ENCODE peak calls at places on chromosomes 2 and 18, in four cellular contexts. C, M, S and W are unnamed samples.

GRCh38 chr18:63476666-63477065 is at the start of gene SERPINB5:
- DNase-seq in C (peak; percentile 69), M (no peak), S (no peak), W (no peak)

GRCh38 chr2:234292955-234293228 is 204.0 kb downstream of the ARL4C start:
- DNase-seq in S (no peak), C (no peak), M (no peak), W (no peak)

GRCh38 chr2:70994055-70994444 is 623 bp downstream of the TEX261 start:
- DNase-seq in M (no peak), S (no peak), C (no peak), W (no peak)

GRCh38 chr2:65374999-65375398 is 57.4 kb downstream of the SPRED2 start:
- DNase-seq in S (no peak), C (no peak), M (no peak), W (no peak)

GRCh38 chr2:217396165-217396564 is 536.3 kb upstream of the TNP1 start:
- DNase-seq in M (no peak), S (no peak), C (no peak), W (no peak)

GRCh38 chr2:6968319-6969100 is 51.3 kb downstream of the RNF144A start:
- DNase-seq in C (no peak), S (peak; percentile 50), M (peak; percentile 21), W (no peak)

GRCh38 chr2:237724811-237725478 is 73.6 kb upstream of the RBM44 start:
- DNase-seq in S (no peak), M (no peak), C (no peak), W (no peak)

GRCh38 chr2:9944330-9944758 is 7.1 kb upstream of the GRHL1 start:
- DNase-seq in S (no peak), M (peak; percentile 63), C (no peak), W (no peak)

GRCh38 chr18:77151791-77152517 is 19.4 kb upstream of the MBP start:
- DNase-seq in M (no peak), C (no peak), S (no peak), W (no peak)

GRCh38 chr2:3545788-3546478 is 12.2 kb downstream of the RNASEH1 start:
- DNase-seq in C (no peak), M (no peak), S (no peak), W (no peak)

GRCh38 chr18:69216390-69216789 is 184.3 kb upstream of the DOK6 start:
- DNase-seq in S (no peak), M (no peak), C (no peak), W (no peak)

GRCh38 chr2:156124458-156124857 is 208.1 kb downstream of the NR4A2 start:
- DNase-seq in C (no peak), M (no peak), S (no peak), W (no peak)

GRCh38 chr2:66850406-66850805 is 415.5 kb downstream of the MEIS1 start:
- DNase-seq in M (no peak), C (no peak), S (no peak), W (no peak)
- TF ChIP-seq ELF1 in M (no peak), C (no peak), S (no peak), W (no peak)

GRCh38 chr2:1795261-1795828 is 51.0 kb upstream of the PXDN start:
- DNase-seq in S (no peak), M (no peak), C (no peak), W (no peak)

GRCh38 chr2:1793001-1793867 is 48.9 kb upstream of the PXDN start:
- DNase-seq in M (no peak), S (no peak), C (no peak), W (no peak)

GRCh38 chr2:1793868-1794445 is 49.6 kb upstream of the PXDN start:
- DNase-seq in M (no peak), S (no peak), C (no peak), W (no peak)

GRCh38 chr2:1795842-1796580 is 51.7 kb upstream of the PXDN start:
- DNase-seq in C (no peak), M (no peak), S (no peak), W (no peak)

DNA sequence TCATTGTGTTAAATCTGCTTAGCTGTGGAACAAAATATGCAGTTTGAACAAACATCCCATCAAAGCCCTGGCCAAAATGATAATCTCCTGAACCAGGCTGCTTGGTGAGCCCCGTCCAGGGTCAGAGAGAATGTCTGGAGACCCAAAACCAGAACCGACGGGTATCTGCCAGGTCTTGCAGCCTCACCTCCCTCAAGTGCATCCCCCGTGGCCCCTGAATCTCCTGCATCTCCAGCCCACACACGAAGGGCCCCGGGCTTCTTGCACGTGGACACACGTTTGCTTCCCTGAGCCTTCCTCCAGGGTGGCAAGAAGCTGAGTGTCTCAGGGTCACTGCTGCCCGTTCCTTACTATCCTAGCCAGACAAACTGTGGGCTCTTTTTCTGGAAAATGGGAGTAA is 50.5 kb upstream of the PXDN start:
- DNase-seq in S (no peak), C (no peak), M (no peak), W (no peak)
- TF ChIP-seq ELF1 in S (no peak), C (no peak), M (no peak), W (no peak)

GRCh38 chr2:120651818-120652217 is 83.8 kb upstream of the GLI2 start:
- DNase-seq in S (no peak), C (no peak), M (no peak), W (no peak)

GRCh38 chr2:120653871-120654270 is 81.8 kb upstream of the GLI2 start:
- DNase-seq in S (no peak), M (no peak), C (no peak), W (no peak)

GRCh38 chr2:120650022-120650644 is 85.5 kb upstream of the GLI2 start:
- DNase-seq in C (no peak), M (no peak), S (no peak), W (no peak)

GRCh38 chr2:120654383-120655134 is 81.1 kb upstream of the GLI2 start:
- DNase-seq in C (no peak), S (no peak), M (no peak), W (no peak)

DNA sequence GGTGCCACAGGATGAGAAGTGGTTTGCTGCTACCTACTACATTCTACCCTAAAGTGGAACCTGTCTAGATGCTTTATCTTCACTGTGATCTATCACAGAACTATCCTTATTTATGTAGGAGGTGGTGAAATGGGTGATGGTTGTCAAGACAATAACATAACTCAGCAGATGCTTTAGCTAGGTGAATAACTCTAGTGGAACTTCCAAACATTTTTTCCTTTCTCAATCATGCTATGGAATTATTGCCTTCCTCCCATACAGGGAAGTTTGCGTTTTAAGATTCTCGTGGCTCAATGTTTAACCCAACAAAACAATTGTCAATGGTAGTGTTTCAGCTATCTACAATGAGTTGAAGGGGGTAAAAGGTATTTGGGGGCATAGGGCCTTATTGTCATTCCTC is 82.6 kb upstream of the GLI2 start:
- DNase-seq in C (no peak), M (no peak), S (no peak), W (no peak)
- TF ChIP-seq ELF1 in C (no peak), M (no peak), S (no peak), W (no peak)

DNA sequence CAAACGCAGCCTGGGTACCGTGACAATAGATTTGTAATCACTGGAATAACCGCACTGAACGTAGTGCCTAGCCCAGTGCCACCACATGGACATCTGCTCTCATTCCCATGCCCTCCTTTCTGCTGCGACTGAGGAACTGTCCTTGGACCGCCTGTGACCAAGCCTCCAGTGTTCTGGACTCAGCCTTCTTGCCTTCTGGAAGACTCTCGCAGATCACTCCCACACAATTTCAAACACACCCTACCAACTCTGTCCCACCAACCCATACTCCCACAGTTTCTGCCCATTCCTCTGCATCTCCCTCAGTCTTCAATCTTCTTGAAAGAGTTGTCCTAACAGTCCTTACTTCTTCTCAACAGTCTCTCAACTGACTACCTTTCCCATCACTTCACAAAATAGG is 2.1 kb downstream of the RNF149 start:
- DNase-seq in M (no peak), S (no peak), C (no peak), W (peak; percentile 41)
- TF ChIP-seq ELF1 in M (no peak), S (no peak), C (no peak), W (no peak)

DNA sequence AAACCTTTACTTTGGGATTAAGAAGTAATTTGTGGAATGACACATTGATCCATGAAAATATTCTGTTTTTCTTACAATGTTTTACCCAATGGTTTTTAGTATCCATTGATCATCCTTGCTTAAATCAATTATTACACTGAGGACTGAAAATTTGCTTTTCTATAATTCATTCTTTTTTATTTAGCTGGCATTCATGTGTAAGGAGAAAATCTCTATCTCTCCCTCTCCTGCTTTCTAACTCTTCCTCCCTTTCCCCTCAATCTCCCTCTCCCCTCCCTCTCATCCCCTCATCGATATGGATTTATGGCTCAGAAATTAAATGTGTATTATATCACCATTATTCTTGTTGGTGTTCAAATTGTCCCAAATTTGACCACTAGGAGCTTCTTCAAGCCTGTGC is 29.7 kb downstream of the GALNT5 start:
- DNase-seq in S (no peak), M (no peak), C (no peak), W (no peak)
- TF ChIP-seq ELF1 in S (no peak), M (no peak), C (no peak), W (no peak)

GRCh38 chr2:36468463-36469266 is 113.1 kb downstream of the CRIM1 start:
- DNase-seq in M (no peak), C (no peak), S (no peak), W (no peak)
- TF ChIP-seq ELF1 in M (no peak), C (no peak), S (no peak), W (no peak)

GRCh38 chr2:112483047-112483473 is 1.1 kb downstream of the TTL start:
- DNase-seq in S (peak; percentile 80), M (peak; percentile 76), C (no peak), W (peak; percentile 52)
- TF ChIP-seq ELF1 in S (no peak), M (no peak), C (no peak), W (no peak)

GRCh38 chr2:227862227-227862740 is 9.1 kb upstream of the DAW1 start:
- DNase-seq in M (peak; percentile 65), S (peak; percentile 48), C (peak; percentile 51), W (peak; percentile 34)

GRCh38 chr2:227861011-227861410 is 10.4 kb upstream of the DAW1 start:
- DNase-seq in S (no peak), C (no peak), M (no peak), W (no peak)

GRCh38 chr2:227865281-227865680 is 6.2 kb upstream of the DAW1 start:
- DNase-seq in S (no peak), M (no peak), C (no peak), W (no peak)

GRCh38 chr2:227864161-227864756 is 7.2 kb upstream of the DAW1 start:
- DNase-seq in C (no peak), M (no peak), S (no peak), W (no peak)

DNA sequence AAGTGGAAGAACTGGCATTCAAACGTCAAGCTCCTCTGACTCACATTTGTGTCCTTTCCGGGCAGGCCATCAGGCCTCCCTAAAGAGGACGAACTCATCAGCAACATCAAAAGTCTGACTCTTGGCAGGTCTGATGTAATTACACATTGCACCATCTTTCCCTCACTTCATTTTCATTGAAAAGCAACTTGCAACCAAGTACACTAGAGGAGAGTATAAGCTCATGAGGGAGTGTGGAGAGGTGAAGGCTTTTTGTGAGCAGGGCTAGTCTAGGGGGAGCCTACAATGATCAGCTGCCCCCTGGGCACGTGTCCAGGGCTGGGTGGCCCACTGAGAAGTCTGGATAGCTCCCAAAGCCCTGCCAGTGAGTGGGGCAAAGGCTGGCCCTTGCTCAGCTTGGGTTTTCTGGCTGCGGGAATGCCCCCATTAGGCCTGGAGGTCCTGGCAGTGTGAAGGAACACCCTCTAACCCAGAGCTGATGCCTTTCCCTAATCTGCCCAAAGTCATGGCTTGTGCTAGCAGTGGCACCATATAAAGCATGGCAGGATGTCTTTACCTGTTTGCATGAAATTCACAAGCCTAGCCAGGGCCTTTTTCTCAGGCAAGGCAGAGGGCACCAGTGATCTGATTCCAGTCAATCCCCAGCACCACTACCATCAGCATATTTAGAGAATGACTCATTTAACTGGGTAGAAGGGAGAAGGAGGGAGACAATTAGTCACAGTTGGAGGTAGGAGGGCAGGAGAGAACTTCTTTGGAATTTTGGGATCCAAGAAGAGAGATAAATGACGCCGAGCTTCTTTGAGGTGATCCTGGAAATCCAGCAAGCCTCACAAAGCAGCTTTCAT is 8.5 kb upstream of the DAW1 start:
- DNase-seq in S (no peak), M (peak; percentile 54), C (peak; percentile 90), W (no peak)
- TF ChIP-seq ELF1 in S (no peak), M (no peak), C (no peak), W (no peak)